ENCODE peak calls at places on chromosomes 2 and 18, in eight cellular contexts. One of them, this sample, is unnamed.

GRCh38 chr18:13243363-13243762 is 24.8 kb downstream of the LDLRAD4 start:
- DNase-seq in heart left ventricle: no peak
- DNase-seq in adrenal gland: no peak
- DNase-seq in CD8-positive, alpha-beta T cell: no peak
- DNase-seq in endodermal cell: no peak
- DNase-seq in right lobe of liver: no peak
- DNase-seq in H9: peak; percentile 8
- DNase-seq in IMR-90: no peak
- DNase-seq in this sample: no peak

GRCh38 chr18:46319793-46320192 is 215.6 kb downstream of the HAUS1 start:
- DNase-seq in adrenal gland: no peak
- DNase-seq in IMR-90: no peak
- DNase-seq in CD8-positive, alpha-beta T cell: no peak
- DNase-seq in endodermal cell: no peak
- DNase-seq in heart left ventricle: no peak
- DNase-seq in right lobe of liver: no peak
- DNase-seq in H9: no peak
- DNase-seq in this sample: no peak

GRCh38 chr2:138078153-138078552 is 113.9 kb downstream of the HNMT start:
- DNase-seq in H9: no peak
- DNase-seq in adrenal gland: no peak
- DNase-seq in heart left ventricle: no peak
- DNase-seq in endodermal cell: no peak
- DNase-seq in CD8-positive, alpha-beta T cell: no peak
- DNase-seq in right lobe of liver: peak; percentile 28
- DNase-seq in IMR-90: no peak
- DNase-seq in this sample: no peak

GRCh38 chr2:26184555-26185303 is 11.8 kb downstream of the GAREM2 start:
- DNase-seq in right lobe of liver: peak; percentile 87
- DNase-seq in H9: peak; percentile 74
- DNase-seq in CD8-positive, alpha-beta T cell: peak; percentile 87
- DNase-seq in heart left ventricle: peak; percentile 94
- DNase-seq in endodermal cell: peak; percentile 92
- DNase-seq in IMR-90: peak; percentile 78
- DNase-seq in adrenal gland: peak; percentile 76
- DNase-seq in this sample: peak; percentile 87

GRCh38 chr2:137493261-137493660 is 471.0 kb upstream of the HNMT start:
- DNase-seq in H9: no peak
- DNase-seq in right lobe of liver: no peak
- DNase-seq in heart left ventricle: no peak
- DNase-seq in CD8-positive, alpha-beta T cell: no peak
- DNase-seq in IMR-90: no peak
- DNase-seq in endodermal cell: no peak
- DNase-seq in adrenal gland: no peak
- DNase-seq in this sample: no peak

GRCh38 chr2:202632682-202633081 is 2.1 kb upstream of the FAM117B start:
- DNase-seq in CD8-positive, alpha-beta T cell: no peak
- DNase-seq in heart left ventricle: no peak
- DNase-seq in endodermal cell: no peak
- DNase-seq in IMR-90: peak; percentile 58
- DNase-seq in H9: no peak
- DNase-seq in right lobe of liver: no peak
- DNase-seq in adrenal gland: peak; percentile 43
- DNase-seq in this sample: peak; percentile 16

GRCh38 chr18:50284226-50284885 is 3.0 kb upstream of the MBD1 start:
- DNase-seq in heart left ventricle: no peak
- DNase-seq in IMR-90: no peak
- DNase-seq in adrenal gland: peak; percentile 70
- DNase-seq in right lobe of liver: no peak
- DNase-seq in endodermal cell: no peak
- DNase-seq in CD8-positive, alpha-beta T cell: no peak
- DNase-seq in H9: no peak
- DNase-seq in this sample: no peak

GRCh38 chr18:33802955-33803354 is 224.9 kb downstream of the ASXL3 start:
- DNase-seq in H9: no peak
- DNase-seq in IMR-90: no peak
- DNase-seq in endodermal cell: no peak
- DNase-seq in right lobe of liver: no peak
- DNase-seq in heart left ventricle: no peak
- DNase-seq in CD8-positive, alpha-beta T cell: no peak
- DNase-seq in adrenal gland: no peak
- DNase-seq in this sample: no peak

GRCh38 chr18:8876887-8877286 is 171.5 kb downstream of the MTCL1 start:
- DNase-seq in heart left ventricle: no peak
- DNase-seq in H9: no peak
- DNase-seq in CD8-positive, alpha-beta T cell: no peak
- DNase-seq in IMR-90: no peak
- DNase-seq in right lobe of liver: no peak
- DNase-seq in adrenal gland: no peak
- DNase-seq in endodermal cell: no peak
- DNase-seq in this sample: no peak

GRCh38 chr2:522776-523175 is 154.4 kb downstream of the TMEM18 start:
- DNase-seq in adrenal gland: no peak
- DNase-seq in IMR-90: no peak
- DNase-seq in right lobe of liver: no peak
- DNase-seq in H9: no peak
- DNase-seq in endodermal cell: no peak
- DNase-seq in CD8-positive, alpha-beta T cell: no peak
- DNase-seq in heart left ventricle: no peak
- DNase-seq in this sample: no peak

GRCh38 chr18:67428805-67429204 is 87.7 kb downstream of the DSEL start:
- DNase-seq in IMR-90: peak; percentile 82
- DNase-seq in right lobe of liver: no peak
- DNase-seq in heart left ventricle: no peak
- DNase-seq in endodermal cell: no peak
- DNase-seq in adrenal gland: no peak
- DNase-seq in H9: no peak
- DNase-seq in CD8-positive, alpha-beta T cell: no peak
- DNase-seq in this sample: no peak

DNA sequence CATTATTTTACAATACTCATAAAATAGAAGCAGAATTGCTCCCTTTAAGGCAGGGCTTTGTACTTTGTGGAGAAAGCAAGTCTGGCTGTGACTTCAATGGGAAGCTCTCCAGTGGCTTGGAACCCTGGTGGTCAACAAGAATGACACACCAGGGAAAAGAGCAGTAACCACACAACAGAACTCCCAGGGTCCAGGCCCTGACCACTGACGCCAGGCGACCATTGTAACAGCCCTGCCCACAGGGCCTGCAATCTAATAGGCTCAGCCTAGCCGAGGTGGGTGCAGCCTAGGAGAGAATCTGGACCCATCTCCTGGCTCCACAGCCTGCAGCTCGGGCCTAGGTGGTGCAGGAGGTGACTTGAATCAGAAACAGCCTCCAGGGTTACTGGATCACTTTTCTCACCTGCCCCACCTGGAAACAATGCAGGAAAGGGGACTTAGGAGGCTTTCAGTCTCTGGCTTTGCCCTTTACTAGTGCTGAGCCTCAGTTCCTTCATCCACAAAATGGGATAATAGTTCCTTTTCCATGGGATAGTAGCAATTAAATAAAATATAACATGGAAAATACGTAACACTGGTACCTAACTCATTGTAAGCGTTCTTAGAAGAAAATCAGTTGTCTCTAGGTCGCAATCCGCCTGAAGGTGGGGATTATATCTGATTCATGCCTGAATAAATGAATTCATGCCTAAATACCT is 112.4 kb upstream of the STPG4 start:
- DNase-seq in endodermal cell: peak; percentile 69
- DNase-seq in H9: peak; percentile 51
- DNase-seq in IMR-90: no peak
- DNase-seq in CD8-positive, alpha-beta T cell: no peak
- DNase-seq in adrenal gland: no peak
- DNase-seq in heart left ventricle: no peak
- DNase-seq in right lobe of liver: no peak
- DNase-seq in this sample: no peak
- TF ChIP-seq CTCF in endodermal cell: peak; percentile 62
- TF ChIP-seq CTCF in H9: peak; percentile 27
- TF ChIP-seq CTCF in IMR-90: no peak
- TF ChIP-seq CTCF in CD8-positive, alpha-beta T cell: no peak
- TF ChIP-seq CTCF in adrenal gland: no peak
- TF ChIP-seq CTCF in heart left ventricle: no peak
- TF ChIP-seq CTCF in right lobe of liver: no peak
- TF ChIP-seq CTCF in this sample: no peak

GRCh38 chr2:224976629-224977525 is 65.4 kb downstream of the DOCK10 start:
- DNase-seq in IMR-90: no peak
- DNase-seq in endodermal cell: no peak
- DNase-seq in CD8-positive, alpha-beta T cell: no peak
- DNase-seq in heart left ventricle: no peak
- DNase-seq in right lobe of liver: no peak
- DNase-seq in H9: no peak
- DNase-seq in adrenal gland: no peak
- DNase-seq in this sample: no peak
- H3K4me1 ChIP-seq in IMR-90: no peaks in the 10 kb centered on the region
- H3K4me1 ChIP-seq in endodermal cell: no peaks in the 10 kb centered on the region
- H3K4me1 ChIP-seq in CD8-positive, alpha-beta T cell: peaks cover 30% of the 10 kb centered on the region
- H3K4me1 ChIP-seq in heart left ventricle: no peaks in the 10 kb centered on the region
- H3K4me1 ChIP-seq in right lobe of liver: no peaks in the 10 kb centered on the region
- H3K4me1 ChIP-seq in H9: no peaks in the 10 kb centered on the region
- H3K4me1 ChIP-seq in adrenal gland: no peaks in the 10 kb centered on the region
- H3K4me1 ChIP-seq in this sample: peaks cover 6% of the 10 kb centered on the region

GRCh38 chr2:68715353-68716041 is 19.1 kb upstream of the ARHGAP25 start:
- DNase-seq in CD8-positive, alpha-beta T cell: peak; percentile 39
- DNase-seq in IMR-90: peak; percentile 38
- DNase-seq in H9: peak; percentile 88
- DNase-seq in endodermal cell: peak; percentile 93
- DNase-seq in heart left ventricle: no peak
- DNase-seq in adrenal gland: peak; percentile 65
- DNase-seq in right lobe of liver: peak; percentile 60
- DNase-seq in this sample: peak; percentile 57
- H3K27ac ChIP-seq in CD8-positive, alpha-beta T cell: no peak overlapping the region
- H3K27ac ChIP-seq in IMR-90: no peak overlapping the region
- H3K27ac ChIP-seq in H9: no peak overlapping the region
- H3K27ac ChIP-seq in endodermal cell: no peak overlapping the region
- H3K27ac ChIP-seq in heart left ventricle: no peak overlapping the region
- H3K27ac ChIP-seq in adrenal gland: peak overlapping the region; percentile 11
- H3K27ac ChIP-seq in right lobe of liver: peak overlapping the region; percentile 25
- H3K27ac ChIP-seq in this sample: no peak overlapping the region

GRCh38 chr2:159168707-159169106 is 117.8 kb downstream of the WDSUB1 start:
- DNase-seq in H9: no peak
- DNase-seq in right lobe of liver: no peak
- DNase-seq in adrenal gland: no peak
- DNase-seq in IMR-90: peak; percentile 29
- DNase-seq in endodermal cell: no peak
- DNase-seq in CD8-positive, alpha-beta T cell: no peak
- DNase-seq in heart left ventricle: no peak
- DNase-seq in this sample: no peak
- TF ChIP-seq CTCF in H9: peak; percentile 52
- TF ChIP-seq CTCF in right lobe of liver: peak; percentile 18
- TF ChIP-seq CTCF in adrenal gland: no peak
- TF ChIP-seq CTCF in IMR-90: peak; percentile 31
- TF ChIP-seq CTCF in endodermal cell: peak; percentile 69
- TF ChIP-seq CTCF in CD8-positive, alpha-beta T cell: no peak
- TF ChIP-seq CTCF in heart left ventricle: peak; percentile 31
- TF ChIP-seq CTCF in this sample: no peak